ENCODE peak calls at places on chromosome 12, in five cellular contexts. B, L, G, T and S are unnamed samples. For H3K36me3, the result is how much of the 10 kb centered on the place peaks cover.

GRCh38 chr12:113525066-113525465 is 53.4 kb upstream of the LHX5 start:
- DNase-seq in G (no peak), L (no peak), B (no peak), T (no peak), S (no peak)

GRCh38 chr12:49838973-49839633 is 3.8 kb downstream of the BCDIN3D start:
- DNase-seq in T (peak), G (peak), L (peak), B (peak), S (peak)

GRCh38 chr12:4284306-4284705 is 10.7 kb downstream of the CCND2 start:
- DNase-seq in T (no peak), B (no peak), G (no peak), L (no peak), S (no peak)

GRCh38 chr12:58819945-58820344 is 100.4 kb downstream of the LRIG3 start:
- DNase-seq in T (no peak), G (no peak), B (peak), L (no peak), S (no peak)

GRCh38 chr12:16076970-16077527 is 165.9 kb downstream of the DERA start:
- DNase-seq in T (no peak), L (no peak), G (no peak), B (no peak), S (no peak)

GRCh38 chr12:101174576-101174975 is 35.5 kb downstream of the SLC5A8 start:
- DNase-seq in G (no peak), B (no peak), T (no peak), L (no peak), S (no peak)

GRCh38 chr12:70353780-70354640 is 12.1 kb upstream of the KCNMB4 start:
- DNase-seq in B (no peak), T (no peak), L (no peak), G (no peak), S (no peak)

GRCh38 chr12:94806617-94807016 is 156.3 kb upstream of the TMCC3 start:
- DNase-seq in G (no peak), B (no peak), L (no peak), T (no peak), S (no peak)

GRCh38 chr12:129540249-129540648 is 363.6 kb downstream of the TMEM132D start:
- DNase-seq in B (no peak), T (no peak), G (peak), L (no peak), S (no peak)

GRCh38 chr12:111503116-111503515 is 96.0 kb downstream of the ATXN2 start:
- DNase-seq in B (no peak), T (no peak), G (no peak), L (no peak), S (no peak)
- H3K36me3 ChIP-seq in B (half or more), T (under half), G (under half), L (under half), S (half or more)

GRCh38 chr12:66086001-66086400 is 44.5 kb downstream of the LLPH start:
- DNase-seq in L (no peak), B (no peak), G (no peak), T (no peak), S (no peak)
- TF ChIP-seq EZH2phosphoT487 in L (no peak), B (no peak), G (no peak), T (no peak), S (no peak)

GRCh38 chr12:107219301-107219700 is 126.0 kb upstream of the CRY1 start:
- DNase-seq in G (no peak), L (no peak), B (no peak), T (no peak), S (no peak)

GRCh38 chr12:107225626-107226025 is 132.3 kb upstream of the CRY1 start:
- DNase-seq in B (peak), T (no peak), G (peak), L (peak), S (no peak)

GRCh38 chr12:107228076-107228475 is 134.7 kb upstream of the CRY1 start:
- DNase-seq in B (no peak), T (no peak), L (peak), G (no peak), S (no peak)

GRCh38 chr12:107221909-107222308 is 128.6 kb upstream of the CRY1 start:
- DNase-seq in B (no peak), L (no peak), T (no peak), G (no peak), S (no peak)

GRCh38 chr12:107223816-107224215 is 130.5 kb upstream of the CRY1 start:
- DNase-seq in B (peak), L (no peak), G (peak), T (no peak), S (no peak)
- H3K36me3 ChIP-seq in B (under half), L (under half), G (under half), T (under half), S (under half)

DNA sequence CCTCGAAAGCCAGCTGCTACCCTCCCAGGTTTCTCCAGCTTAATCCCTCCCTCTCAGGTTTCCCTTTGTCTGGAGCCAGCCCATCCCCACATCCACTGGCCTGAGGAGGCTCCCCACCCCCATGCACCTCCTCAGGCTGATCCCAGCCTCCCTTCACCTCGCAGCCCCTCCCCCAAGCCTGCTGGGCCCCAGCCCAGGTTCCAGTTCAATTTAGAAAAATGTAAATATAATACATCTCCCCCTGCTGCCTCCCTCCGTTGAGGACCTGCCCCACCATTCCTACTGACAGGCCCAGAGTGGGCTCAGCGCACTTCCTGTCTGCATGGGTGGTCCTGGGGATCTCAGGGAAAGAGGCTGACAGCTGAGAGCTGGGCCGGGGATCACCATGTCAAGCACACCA is 155.8 kb downstream of the NTF3 start:
- DNase-seq in T (no peak), L (peak), G (no peak), B (no peak), S (no peak)
- TF ChIP-seq EZH2phosphoT487 in T (no peak), L (no peak), G (no peak), B (no peak), S (no peak)

GRCh38 chr12:6394398-6394797 is 10.4 kb downstream of the LTBR start:
- DNase-seq in T (no peak), L (no peak), G (no peak), B (no peak), S (no peak)
- H3K36me3 ChIP-seq in T (under half), L (under half), G (under half), B (under half), S (under half)

GRCh38 chr12:89278862-89279261 is 73.4 kb downstream of the DUSP6 start:
- DNase-seq in G (no peak), T (no peak), B (no peak), L (no peak), S (no peak)
- TF ChIP-seq EZH2phosphoT487 in G (no peak), T (no peak), B (no peak), L (no peak), S (no peak)

DNA sequence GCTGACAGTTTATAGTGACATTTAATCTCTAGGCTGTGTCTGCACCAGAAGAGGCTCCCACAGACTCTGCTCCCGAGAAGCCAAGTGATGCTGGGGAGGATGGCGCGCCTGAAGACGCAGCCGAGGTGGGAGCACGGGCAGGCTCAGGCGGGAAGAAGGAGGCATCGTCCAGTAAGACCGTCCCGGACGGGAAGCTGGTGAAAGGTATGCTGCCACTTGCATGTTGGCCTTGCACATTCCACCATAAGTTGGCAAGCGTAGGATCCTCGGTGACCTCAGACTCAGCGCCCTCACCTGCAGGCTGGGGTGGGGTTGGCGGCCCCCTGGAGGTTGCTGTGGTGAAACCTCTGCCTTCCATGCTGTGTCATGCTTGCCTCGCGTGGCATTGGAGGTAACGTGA is 45.6 kb downstream of the SFSWAP start:
- DNase-seq in T (no peak), G (no peak), B (no peak), L (no peak), S (no peak)
- H3K36me3 ChIP-seq in T (under half), G (half or more), B (under half), L (under half), S (half or more)